ENCODE peak calls at places on chromosome 15, in six cellular contexts. M, I, N, Y, O and R are unnamed samples.

GRCh38 chr15:26867199-26868007 is 541 bp downstream of the GABRA5 start:
- DNase-seq in M (no peak), I (no peak), N (peak; percentile 79), Y (no peak), O (peak; percentile 48), R (no peak)

GRCh38 chr15:33226559-33227181 is 32.2 kb upstream of the FMN1 start:
- DNase-seq in M (no peak), I (peak; percentile 52), N (peak; percentile 26), Y (peak; percentile 30), O (no peak), R (peak; percentile 17)

GRCh38 chr15:82966671-82967071 is 14.2 kb upstream of the HOMER2 start:
- DNase-seq in M (no peak), I (no peak), N (no peak), Y (no peak), O (no peak), R (no peak)

GRCh38 chr15:79195802-79196201 is 86.7 kb upstream of the ANKRD34C start:
- DNase-seq in M (no peak), I (no peak), N (peak; percentile 76), Y (no peak), O (no peak), R (no peak)

GRCh38 chr15:56871180-56871579 is 47.3 kb upstream of the TCF12 start:
- DNase-seq in M (no peak), I (no peak), N (no peak), Y (no peak), O (peak; percentile 52), R (no peak)

GRCh38 chr15:70275461-70276138 is 177.9 kb upstream of the TLE3 start:
- DNase-seq in M (no peak), I (no peak), N (no peak), Y (no peak), O (no peak), R (no peak)

GRCh38 chr15:97168704-97169475 is 791.6 kb upstream of the ARRDC4 start:
- DNase-seq in M (no peak), I (no peak), N (no peak), Y (no peak), O (no peak), R (no peak)

GRCh38 chr15:40344631-40345120 is 3.9 kb upstream of the CCDC9B start:
- DNase-seq in M (no peak), I (peak; percentile 66), N (peak; percentile 94), Y (peak; percentile 43), O (peak; percentile 80), R (peak; percentile 54)